ENCODE peak calls at places on chromosomes 1 and 21, in ten cellular contexts. V is AG10803; U is cardiac fibroblast; R is colonic mucosa; Z is Panc1; F is CD4-positive, CD25-positive, alpha-beta regulatory T cell; O is fibroblast of the aortic adventitia; G is heart left ventricle; I is foreskin fibroblast; Q is H1. S is an unnamed sample.
A peak's percentile ranks its signal among the peaks of the same experiment; 100 is the strongest.

GRCh38 chr1:45802343-45803298 is 791 bp upstream of the MAST2 start:
- DNase-seq in V (peak; percentile 97), F (peak; percentile 5), I (peak; percentile 99), O (peak; percentile 96), Q (peak; percentile 53), R (peak; percentile 76), Z (peak; percentile 86), U (peak; percentile 93), G (peak; percentile 79), S (peak; percentile 97)

GRCh38 chr1:167439301-167439988 is 78.9 kb downstream of the CD247 start:
- DNase-seq in I (peak; percentile 72), O (peak; percentile 32), U (peak; percentile 44), Z (no peak), V (no peak), Q (no peak), F (no peak), G (no peak), R (peak; percentile 67), S (peak; percentile 45)

GRCh38 chr21:32467291-32467690 is 54.8 kb downstream of the EVA1C start:
- DNase-seq in R (no peak), Z (no peak), U (no peak), F (no peak), G (no peak), I (no peak), Q (no peak), V (no peak), O (no peak), S (no peak)

GRCh38 chr1:97565886-97566285 is 354.9 kb downstream of the DPYD start:
- DNase-seq in U (no peak), O (no peak), V (no peak), G (no peak), Q (no peak), I (no peak), R (no peak), F (no peak), Z (no peak), S (no peak)

GRCh38 chr1:186605762-186606350 is 74.4 kb downstream of the PTGS2 start:
- DNase-seq in Q (peak; percentile 41), G (no peak), O (peak; percentile 85), F (no peak), U (peak; percentile 86), R (peak; percentile 34), Z (peak; percentile 20), V (peak; percentile 66), I (peak; percentile 80), S (peak; percentile 59)

GRCh38 chr1:234987415-234988159 is 141.1 kb downstream of the TOMM20 start:
- DNase-seq in U (peak; percentile 98), Q (no peak), F (no peak), I (peak; percentile 81), R (peak; percentile 57), O (peak; percentile 93), V (peak; percentile 95), Z (no peak), G (no peak), S (peak; percentile 91)

GRCh38 chr1:200837931-200838571 is 34.7 kb upstream of the GPR25 start:
- DNase-seq in G (no peak), I (peak; percentile 46), Q (no peak), V (peak; percentile 58), O (peak; percentile 59), R (no peak), F (no peak), Z (no peak), U (peak; percentile 49), S (peak; percentile 32)

GRCh38 chr1:233224291-233224690 is 71.2 kb downstream of the PCNX2 start:
- DNase-seq in Z (no peak), G (no peak), U (no peak), V (no peak), F (no peak), R (no peak), O (no peak), Q (no peak), I (peak; percentile 8), S (no peak)

GRCh38 chr1:184823080-184823479 is 68.4 kb upstream of the EDEM3 start:
- DNase-seq in V (no peak), G (no peak), O (peak; percentile 16), F (no peak), R (no peak), I (peak; percentile 38), Q (no peak), Z (no peak), U (no peak), S (no peak)

GRCh38 chr1:109185357-109185756 is 28.4 kb upstream of the SARS1 start:
- DNase-seq in I (peak; percentile 56), O (no peak), U (no peak), R (no peak), Z (no peak), G (no peak), V (no peak), F (no peak), Q (no peak), S (no peak)

GRCh38 chr1:108692724-108693655 is 880 bp downstream of the PRPF38B start:
- DNase-seq in V (peak; percentile 69), I (peak; percentile 73), R (peak; percentile 68), U (peak; percentile 81), G (peak; percentile 58), F (peak; percentile 75), O (peak; percentile 78), Q (no peak), Z (no peak), S (peak; percentile 75)

GRCh38 chr1:243903904-243904303 is 53.9 kb upstream of the AKT3 start:
- DNase-seq in V (no peak), Q (no peak), Z (no peak), I (peak; percentile 65), R (no peak), U (peak; percentile 44), O (peak; percentile 57), G (no peak), F (no peak), S (peak; percentile 48)

DNA sequence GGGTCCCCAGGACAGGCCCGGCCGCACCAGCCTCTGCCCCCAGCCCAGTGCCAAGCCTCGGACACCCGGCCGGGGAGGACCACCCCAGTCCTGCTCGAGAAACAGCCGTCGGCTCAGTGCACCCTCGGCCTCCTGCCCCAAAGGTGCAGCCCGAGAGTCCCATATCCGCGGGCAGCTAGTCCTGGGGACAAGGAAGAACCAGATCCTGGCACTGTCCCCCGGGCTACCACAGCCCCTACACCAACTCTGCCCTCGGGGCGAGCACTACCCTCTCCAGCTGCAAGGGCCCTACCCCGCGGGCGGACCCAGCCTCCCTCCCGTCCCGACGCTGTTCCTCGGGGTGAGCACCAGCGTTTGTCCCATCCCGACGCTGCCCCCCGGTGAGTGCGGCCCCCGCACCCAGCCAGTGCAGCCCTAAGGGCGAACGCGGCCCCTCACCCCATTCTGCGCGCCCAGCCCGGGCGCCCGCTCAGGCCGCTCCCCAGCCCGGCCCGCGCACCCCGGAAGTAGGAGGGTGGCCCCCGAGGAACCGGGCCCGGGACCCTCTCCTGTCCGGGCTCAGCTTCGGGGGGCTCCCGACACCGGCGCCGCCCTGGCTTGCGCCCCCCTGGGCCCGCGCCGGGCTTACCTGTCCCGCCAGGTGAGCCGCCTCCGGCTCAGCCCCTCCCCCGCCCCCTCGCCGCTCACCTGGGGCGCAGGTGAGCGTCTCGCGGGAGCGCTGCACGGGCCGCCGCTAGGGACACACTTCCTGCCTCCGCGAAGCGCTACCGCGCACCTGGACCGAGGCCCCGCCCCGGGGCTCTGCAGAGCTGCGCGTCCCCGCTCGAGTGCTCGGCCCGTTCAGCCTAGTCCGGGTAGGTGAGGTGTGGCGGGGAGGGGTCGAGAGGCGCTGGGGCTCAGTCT is at the start of gene KDF1:
- DNase-seq in I (no peak), G (no peak), R (peak; percentile 90), U (no peak), O (no peak), V (no peak), Q (peak; percentile 77), F (peak; percentile 44), Z (no peak), S (no peak)
- H3K4me3 ChIP-seq in I (peak within 1 kb of the TSS; percentile 13), G (peak within 1 kb of the TSS; percentile 49), R (peak within 1 kb of the TSS; percentile 90), U (peak within 1 kb of the TSS; percentile 26), O (no peak within 1 kb of the TSS), V (no peak within 1 kb of the TSS), Q (peak within 1 kb of the TSS; percentile 84), F (peak within 1 kb of the TSS; percentile 32), Z (peak within 1 kb of the TSS; percentile 52), S (no peak within 1 kb of the TSS)

DNA sequence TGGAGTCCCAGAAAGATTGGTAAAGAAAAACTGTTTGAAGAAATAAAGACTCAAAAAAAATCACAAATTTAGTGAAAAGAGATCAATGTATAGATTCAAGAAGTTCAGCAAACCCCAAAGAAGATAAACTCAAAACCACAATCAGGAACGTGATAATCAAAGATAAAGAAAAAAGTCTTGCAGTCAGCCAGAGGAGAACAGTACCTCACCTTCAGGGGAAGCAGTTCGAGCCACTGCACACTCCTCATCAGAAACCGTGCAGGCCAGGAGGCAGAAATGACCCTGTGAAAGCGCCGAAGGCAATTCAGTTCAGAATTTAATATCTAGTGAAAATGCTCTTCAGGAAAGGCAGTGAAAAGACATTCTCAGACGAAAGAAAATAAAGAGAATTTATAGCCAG is 13.4 kb upstream of the SUMO3 start:
- DNase-seq in F (no peak), I (no peak), R (no peak), Q (no peak), O (no peak), Z (no peak), U (no peak), V (no peak), G (no peak), S (no peak)
- H3K4me3 ChIP-seq in F (no peak overlapping the region), I (no peak overlapping the region), R (no peak overlapping the region), Q (no peak overlapping the region), O (no peak overlapping the region), Z (no peak overlapping the region), U (no peak overlapping the region), V (no peak overlapping the region), G (no peak overlapping the region), S (no peak overlapping the region)

GRCh38 chr1:156140879-156141707 is 12.3 kb upstream of the SEMA4A start:
- DNase-seq in I (peak; percentile 74), U (no peak), F (peak; percentile 38), V (peak; percentile 64), Q (no peak), O (peak; percentile 59), R (no peak), G (no peak), Z (no peak), S (no peak)
- H3K4me3 ChIP-seq in I (no peak overlapping the region), U (no peak overlapping the region), F (no peak overlapping the region), V (no peak overlapping the region), Q (no peak overlapping the region), O (no peak overlapping the region), R (no peak overlapping the region), G (no peak overlapping the region), Z (no peak overlapping the region), S (no peak overlapping the region)

GRCh38 chr1:205507896-205508714 is 3.6 kb downstream of the CDK18 start:
- DNase-seq in V (no peak), I (no peak), O (no peak), F (no peak), U (no peak), R (no peak), Z (no peak), G (no peak), Q (no peak), S (no peak)

GRCh38 chr1:205506409-205507196 is 2.1 kb downstream of the CDK18 start:
- DNase-seq in U (no peak), F (no peak), R (no peak), I (no peak), Q (no peak), O (no peak), Z (no peak), G (no peak), V (no peak), S (no peak)

GRCh38 chr1:205504311-205505075 is at the start of gene CDK18:
- DNase-seq in Q (peak; percentile 69), I (peak; percentile 28), F (no peak), O (no peak), U (peak; percentile 64), Z (no peak), R (peak; percentile 95), V (no peak), G (peak; percentile 90), S (no peak)

GRCh38 chr1:205505076-205505729 is 734 bp downstream of the CDK18 start:
- DNase-seq in F (no peak), I (no peak), V (no peak), U (no peak), Q (no peak), G (no peak), R (peak; percentile 52), O (no peak), Z (no peak), S (no peak)

GRCh38 chr1:205505791-205506190 is 1.3 kb downstream of the CDK18 start:
- DNase-seq in Q (no peak), Z (no peak), O (no peak), I (no peak), U (peak; percentile 35), F (no peak), V (peak; percentile 39), R (peak; percentile 36), G (peak; percentile 85), S (no peak)
- H3K4me3 ChIP-seq in Q (peak overlapping the region; percentile 85), Z (no peak overlapping the region), O (no peak overlapping the region), I (no peak overlapping the region), U (no peak overlapping the region), F (no peak overlapping the region), V (no peak overlapping the region), R (peak overlapping the region; percentile 57), G (peak overlapping the region; percentile 79), S (no peak overlapping the region)